ENCODE peak calls at places on chromosomes 7 and 10, in seven cellular contexts. I is HepG2, U is neuronal stem cell, G is MM.1S, Y is left ventricle myocardium inferior, F is pancreas, H is spleen. S is an unnamed sample.

GRCh38 chr10:8453587-8453986 is 399.1 kb downstream of the GATA3 start:
- DNase-seq in I (no peak), U (no peak), G (no peak), Y (peak; percentile 36), H (no peak), F (no peak), S (no peak)

GRCh38 chr10:78745445-78745844 is 323.3 kb upstream of the ZMIZ1 start:
- DNase-seq in H (no peak), U (no peak), F (peak; percentile 57), I (peak; percentile 75), Y (no peak), G (no peak), S (no peak)

GRCh38 chr7:40221836-40222235 is 87.0 kb downstream of the SUGCT start:
- DNase-seq in Y (no peak), F (no peak), H (no peak), U (no peak), G (no peak), I (no peak), S (peak; percentile 96)

GRCh38 chr10:43901302-43901701 is 252.6 kb upstream of the ZNF32 start:
- DNase-seq in U (no peak), Y (no peak), H (no peak), I (no peak), F (no peak), G (no peak), S (no peak)

GRCh38 chr7:157909370-157909769 is 572.6 kb downstream of the DNAJB6 start:
- DNase-seq in G (no peak), Y (no peak), F (no peak), H (no peak), U (no peak), I (no peak), S (no peak)

GRCh38 chr7:99514050-99514449 is 9.6 kb downstream of the ZKSCAN5 start:
- DNase-seq in G (peak; percentile 54), U (no peak), F (no peak), Y (no peak), H (no peak), I (no peak), S (no peak)

GRCh38 chr7:15750741-15751140 is 64.3 kb upstream of the MEOX2 start:
- DNase-seq in F (no peak), H (no peak), I (no peak), Y (no peak), G (no peak), U (no peak), S (no peak)

GRCh38 chr10:130758529-130758928 is 553.0 kb downstream of the TCERG1L start:
- DNase-seq in Y (no peak), H (peak; percentile 25), I (no peak), U (no peak), G (no peak), F (no peak), S (no peak)

DNA sequence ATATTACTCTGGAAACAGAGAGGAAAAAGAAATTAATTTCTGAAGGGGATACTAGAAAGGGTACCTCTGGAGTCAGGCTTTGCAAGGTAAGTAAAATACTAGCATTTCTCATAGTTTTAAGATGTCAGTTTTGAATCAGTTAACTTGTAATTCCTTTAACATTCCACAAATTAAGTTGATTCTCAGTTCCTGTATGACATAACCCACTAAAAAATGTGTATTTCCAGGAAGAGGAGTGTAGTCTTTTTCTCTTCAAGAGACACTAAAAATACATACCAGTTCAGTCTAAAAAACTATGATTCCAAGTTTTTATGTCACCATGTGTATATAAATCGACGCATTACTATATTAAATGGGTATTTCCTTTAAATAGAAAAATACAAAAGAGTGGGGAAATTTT is 113.2 kb downstream of the CDK6 start:
- DNase-seq in F (no peak), G (no peak), I (no peak), U (no peak), H (no peak), Y (no peak), S (no peak)
- H3K27ac ChIP-seq in F (no peak overlapping the region), G (peak overlapping the region; percentile 23), I (no peak overlapping the region), U (no peak overlapping the region), H (peak overlapping the region; percentile 68), Y (peak overlapping the region; percentile 79), S (peak overlapping the region; percentile 36)

GRCh38 chr7:100968650-100969049 is 715 bp upstream of the MUC12 start:
- DNase-seq in Y (no peak), I (no peak), F (no peak), H (no peak), G (no peak), U (no peak), S (no peak)
- H3K27me3 ChIP-seq in Y (peaks cover 97% of the 10 kb centered on the region), I (peaks cover 47% of the 10 kb centered on the region), F (no peaks in the 10 kb centered on the region), H (peaks cover 19% of the 10 kb centered on the region), G (peaks cover 75% of the 10 kb centered on the region), U (peaks cover 70% of the 10 kb centered on the region), S (peaks cover 40% of the 10 kb centered on the region)

GRCh38 chr10:63641799-63642198 is 120.6 kb downstream of the REEP3 start:
- DNase-seq in F (no peak), H (no peak), I (no peak), Y (no peak), U (no peak), G (no peak), S (no peak)

GRCh38 chr10:63646491-63646890 is 125.3 kb downstream of the REEP3 start:
- DNase-seq in I (no peak), U (no peak), F (no peak), H (no peak), Y (no peak), G (no peak), S (no peak)

GRCh38 chr10:63642808-63643207 is 121.6 kb downstream of the REEP3 start:
- DNase-seq in I (no peak), Y (no peak), U (no peak), F (no peak), H (no peak), G (no peak), S (no peak)

GRCh38 chr10:63645195-63645594 is 124.0 kb downstream of the REEP3 start:
- DNase-seq in G (no peak), H (no peak), Y (no peak), U (no peak), I (no peak), F (no peak), S (no peak)

DNA sequence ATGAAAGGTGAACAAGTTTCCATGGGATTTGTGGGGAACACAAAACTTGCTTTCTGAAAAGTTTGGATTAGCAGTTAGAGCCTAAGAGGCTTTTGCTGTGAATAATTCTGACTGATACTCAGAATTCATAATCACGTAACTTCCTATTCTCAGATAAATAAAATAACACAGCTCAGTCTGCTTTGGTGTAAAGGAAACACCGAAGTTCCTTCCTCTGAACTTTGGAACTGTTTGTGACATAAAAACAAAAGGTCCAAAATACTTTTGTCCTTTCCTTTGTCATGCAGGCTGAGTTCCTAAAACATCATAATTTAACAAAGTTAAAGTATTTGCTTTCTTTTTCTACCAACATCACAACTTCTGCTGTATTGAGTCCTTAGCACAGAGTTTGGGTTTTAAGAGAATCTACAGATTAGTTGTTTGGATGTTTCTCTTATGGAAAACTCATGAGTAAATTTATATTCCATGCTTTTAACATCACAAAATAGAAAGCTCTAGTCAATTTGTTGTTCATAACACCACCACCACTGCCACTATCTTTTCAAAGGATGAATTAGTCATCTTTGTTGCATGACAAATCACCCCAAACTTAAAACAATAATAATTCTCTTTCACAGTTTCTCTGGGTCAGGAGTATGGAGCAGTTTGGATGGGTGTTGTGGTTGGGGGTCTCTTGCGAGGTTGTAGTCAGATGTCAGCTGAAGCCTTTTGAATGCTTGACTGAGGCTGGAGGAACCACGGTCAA is 123.4 kb downstream of the REEP3 start:
- DNase-seq in U (no peak), G (no peak), I (no peak), F (no peak), Y (no peak), H (no peak), S (peak; percentile 13)
- H3K27ac ChIP-seq in U (no peak overlapping the region), G (no peak overlapping the region), I (no peak overlapping the region), F (no peak overlapping the region), Y (peak overlapping the region; percentile 88), H (peak overlapping the region; percentile 35), S (peak overlapping the region; percentile 72)

GRCh38 chr10:121597504-121598241 is 571 bp downstream of the FGFR2 start:
- DNase-seq in F (no peak), I (no peak), G (no peak), Y (no peak), H (no peak), U (peak; percentile 45), S (no peak)
- H3K27me3 ChIP-seq in F (no peaks in the 10 kb centered on the region), I (peaks cover 45% of the 10 kb centered on the region), G (no peaks in the 10 kb centered on the region), Y (peaks cover 95% of the 10 kb centered on the region), H (no peaks in the 10 kb centered on the region), U (peaks cover 20% of the 10 kb centered on the region), S (peaks cover 26% of the 10 kb centered on the region)

GRCh38 chr7:116292381-116292780 is 82.0 kb downstream of the TES start:
- DNase-seq in U (no peak), G (no peak), Y (no peak), I (no peak), H (no peak), F (no peak), S (no peak)

GRCh38 chr7:116293139-116293538 is 82.8 kb downstream of the TES start:
- DNase-seq in U (no peak), H (no peak), G (no peak), F (no peak), Y (no peak), I (no peak), S (no peak)

GRCh38 chr7:116293633-116294032 is 83.3 kb downstream of the TES start:
- DNase-seq in I (no peak), H (no peak), G (no peak), Y (no peak), U (no peak), F (no peak), S (no peak)

GRCh38 chr7:116290740-116291139 is 80.4 kb downstream of the TES start:
- DNase-seq in I (no peak), Y (no peak), F (no peak), U (no peak), G (no peak), H (no peak), S (no peak)

DNA sequence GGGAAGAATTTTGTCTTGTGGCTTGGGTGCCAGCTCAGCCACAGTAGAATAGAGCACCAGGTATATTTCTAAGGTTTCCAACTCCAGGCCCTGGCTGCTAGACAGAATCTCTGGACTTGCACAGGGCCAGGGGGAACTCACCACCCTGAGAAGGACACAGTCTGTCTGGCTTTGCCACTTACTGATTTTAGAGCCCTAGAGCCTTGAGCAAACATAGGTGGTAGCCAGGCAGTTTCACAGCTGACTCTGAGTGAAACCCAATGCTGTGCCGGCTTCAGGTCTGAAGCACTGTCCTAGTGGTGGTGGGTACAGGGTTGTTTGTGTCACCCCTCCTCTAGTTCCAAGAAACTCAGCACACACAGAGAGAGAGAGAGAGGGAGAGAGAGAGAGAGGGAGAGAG is 81.6 kb downstream of the TES start:
- DNase-seq in F (no peak), U (no peak), Y (no peak), G (no peak), H (no peak), I (no peak), S (no peak)
- H3K27ac ChIP-seq in F (no peak overlapping the region), U (no peak overlapping the region), Y (no peak overlapping the region), G (no peak overlapping the region), H (no peak overlapping the region), I (no peak overlapping the region), S (no peak overlapping the region)

GRCh38 chr7:23292623-23293022 is 6.5 kb upstream of the MALSU1 start:
- DNase-seq in Y (no peak), G (no peak), U (no peak), H (no peak), I (no peak), F (no peak), S (no peak)
- H3K27me3 ChIP-seq in Y (peaks cover 6% of the 10 kb centered on the region), G (no peaks in the 10 kb centered on the region), U (peaks cover 3% of the 10 kb centered on the region), H (no peaks in the 10 kb centered on the region), I (no peaks in the 10 kb centered on the region), F (no peaks in the 10 kb centered on the region), S (no peaks in the 10 kb centered on the region)

S was measured in brain microvascular endothelial cell.